ENCODE peak calls at places on chromosomes 1 and 21, in six cellular contexts. P is activated T-cell treated with anti-CD3 and anti-CD28 coated beads for 1 hour; N is activated CD4-positive, alpha-beta T cell treated with anti-CD3 and anti-CD28 coated beads, Interleukin-2, amount 50 U/mL, for 48 hours; S is NCI-H2171; R is body of pancreas; D is DMS153. A is an unnamed sample.

GRCh38 chr1:224624432-224624831 is 8.3 kb downstream of the CNIH3 start:
- DNase-seq in P (no peak), N (no peak), S (no peak), R (no peak), D (no peak), A (no peak)

GRCh38 chr1:241362350-241362749 is 5.3 kb upstream of the RGS7 start:
- DNase-seq in P (no peak), N (no peak), S (no peak), R (no peak), D (no peak), A (no peak)

GRCh38 chr1:119358661-119359060 is 9.9 kb upstream of the HAO2 start:
- DNase-seq in P (no peak), N (no peak), S (no peak), R (no peak), D (no peak), A (no peak)

GRCh38 chr1:1157033-1157365 is 16.7 kb upstream of the TTLL10 start:
- DNase-seq in P (no peak), N (no peak), S (no peak), R (peak), D (no peak), A (no peak)

GRCh38 chr1:17045140-17045539 is 8.7 kb downstream of the SDHB start:
- DNase-seq in P (no peak), N (no peak), S (no peak), R (no peak), D (no peak), A (no peak)

GRCh38 chr21:33033094-33033951 is 7.6 kb downstream of the OLIG2 start:
- DNase-seq in P (no peak), N (no peak), S (no peak), R (no peak), D (no peak), A (peak)

GRCh38 chr1:1123581-1124507 is 8.0 kb upstream of the C1orf159 start:
- DNase-seq in P (no peak), N (no peak), S (no peak), R (no peak), D (no peak), A (no peak)

GRCh38 chr1:177229781-177230180 is 59.0 kb downstream of the BRINP2 start:
- DNase-seq in P (no peak), N (no peak), S (no peak), R (no peak), D (no peak), A (no peak)

GRCh38 chr21:34640858-34641257 is 25.9 kb upstream of the RCAN1 start:
- DNase-seq in P (no peak), N (peak), S (no peak), R (no peak), D (no peak), A (no peak)

GRCh38 chr21:38505654-38506523 is 7.6 kb upstream of the ERG start:
- DNase-seq in P (no peak), N (peak), S (peak), R (peak), D (peak), A (peak)

GRCh38 chr1:156705321-156705917 is at the start of gene CRABP2:
- DNase-seq in P (no peak), N (peak), S (peak), R (no peak), D (peak), A (peak)

GRCh38 chr1:192632188-192632587 is 3.8 kb upstream of the RGS13 start:
- DNase-seq in P (no peak), N (no peak), S (no peak), R (no peak), D (no peak), A (no peak)

A was measured in NCI-H82.